ENCODE peak calls at places on chromosomes 16 and 17, in eight cellular contexts. P is substantia nigra; V is left lung; Z is BJ; K is cardiac muscle cell; E is activated naive CD4-positive, alpha-beta T cell treated with Interleukin-2 at 50 U/mL for 16 hours; S is choroid plexus epithelial cell; L is HCEC 1CT. N is an unnamed sample.

GRCh38 chr16:85557083-85557975 is 55.8 kb upstream of the GSE1 start:
- DNase-seq in S (peak), P (no peak), V (peak), E (peak), L (peak), Z (no peak), K (no peak), N (no peak)

GRCh38 chr16:87278191-87279093 is 38.8 kb downstream of the C16orf95 start:
- DNase-seq in Z (peak), V (peak), K (peak), P (peak), L (peak), S (peak), E (peak), N (peak)

GRCh38 chr16:75420987-75421819 is 12.1 kb downstream of the CFDP1 start:
- DNase-seq in P (peak), S (peak), V (peak), L (peak), K (peak), E (peak), Z (no peak), N (no peak)

GRCh38 chr16:12819126-12820117 is 15.7 kb upstream of the CPPED1 start:
- DNase-seq in S (peak), V (peak), K (peak), E (peak), Z (no peak), P (peak), L (peak), N (no peak)

GRCh38 chr17:81428121-81428515 is 32.9 kb downstream of the BAHCC1 start:
- DNase-seq in Z (no peak), S (no peak), K (no peak), E (no peak), P (peak), V (no peak), L (no peak), N (no peak)

GRCh38 chr17:63442549-63443035 is 3.5 kb downstream of the CYB561 start:
- DNase-seq in V (peak), E (no peak), K (no peak), S (no peak), P (no peak), L (no peak), Z (no peak), N (no peak)

GRCh38 chr17:76549539-76549938 is 9.7 kb downstream of the PRCD start:
- DNase-seq in V (no peak), L (no peak), S (no peak), K (no peak), Z (no peak), E (no peak), P (no peak), N (no peak)

GRCh38 chr16:23571895-23572294 is 14.4 kb downstream of the UBFD1 start:
- DNase-seq in P (no peak), Z (no peak), K (no peak), L (no peak), S (no peak), E (no peak), V (no peak), N (no peak)

GRCh38 chr17:68457539-68458259 is 403 bp upstream of the WIPI1 start:
- DNase-seq in K (peak), P (peak), E (peak), S (peak), Z (peak), L (peak), V (peak), N (peak)

N was measured in foreskin keratinocyte.